ENCODE peak calls at places on chromosomes 7 and 10, in ten cellular contexts. C, X, I, V, O, J, K, S, E and U are unnamed samples.
A peak's percentile ranks its signal among the peaks of the same experiment; 100 is the strongest.

GRCh38 chr7:30226593-30227268 is 57.7 kb upstream of the ZNRF2 start:
- DNase-seq in C (no peak), X (no peak), I (peak; percentile 84), V (no peak), O (peak; percentile 73), J (peak; percentile 63), K (peak; percentile 75), S (no peak), E (no peak), U (no peak)

GRCh38 chr10:10209152-10209551 is 808.5 kb upstream of the CELF2 start:
- DNase-seq in C (no peak), X (peak; percentile 25), I (no peak), V (no peak), O (no peak), J (no peak), K (no peak), S (peak; percentile 59), E (no peak), U (peak; percentile 64)

GRCh38 chr7:124071843-124072242 is 39.0 kb upstream of the TMEM229A start:
- DNase-seq in C (no peak), X (no peak), I (no peak), V (no peak), O (no peak), J (no peak), K (no peak), S (no peak), E (no peak), U (no peak)

GRCh38 chr10:18449631-18450030 is 201.8 kb downstream of the NSUN6 start:
- DNase-seq in C (no peak), X (peak; percentile 51), I (no peak), V (no peak), O (no peak), J (no peak), K (no peak), S (no peak), E (no peak), U (no peak)

GRCh38 chr10:35949820-35950219 is 307.7 kb upstream of the FZD8 start:
- DNase-seq in C (no peak), X (no peak), I (no peak), V (no peak), O (no peak), J (no peak), K (no peak), S (no peak), E (no peak), U (no peak)

GRCh38 chr10:120794390-120794789 is 56.8 kb upstream of the WDR11 start:
- DNase-seq in C (no peak), X (no peak), I (no peak), V (no peak), O (no peak), J (no peak), K (no peak), S (no peak), E (no peak), U (no peak)

GRCh38 chr10:68562666-68563522 is 2.8 kb downstream of the TET1 start:
- DNase-seq in C (peak; percentile 26), X (no peak), I (no peak), V (no peak), O (no peak), J (no peak), K (no peak), S (peak; percentile 78), E (no peak), U (no peak)

GRCh38 chr7:17123020-17123419 is 175.4 kb upstream of the AHR start:
- DNase-seq in C (no peak), X (no peak), I (no peak), V (no peak), O (no peak), J (no peak), K (no peak), S (peak; percentile 94), E (no peak), U (no peak)

GRCh38 chr7:23191022-23191421 is 9.2 kb downstream of the NUP42 start:
- DNase-seq in C (no peak), X (no peak), I (no peak), V (no peak), O (no peak), J (no peak), K (no peak), S (no peak), E (no peak), U (no peak)

GRCh38 chr10:110709964-110710587 is 65.9 kb downstream of the RBM20 start:
- DNase-seq in C (no peak), X (no peak), I (no peak), V (no peak), O (no peak), J (no peak), K (no peak), S (no peak), E (peak; percentile 33), U (no peak)

GRCh38 chr10:130495891-130496642 is 359.9 kb downstream of the GLRX3 start:
- DNase-seq in C (no peak), X (peak; percentile 9), I (no peak), V (no peak), O (peak; percentile 12), J (no peak), K (no peak), S (peak; percentile 19), E (no peak), U (no peak)

GRCh38 chr7:18235819-18236218 is 208.2 kb upstream of the PRPS1L1 start:
- DNase-seq in C (no peak), X (no peak), I (no peak), V (no peak), O (no peak), J (no peak), K (no peak), S (no peak), E (no peak), U (no peak)

GRCh38 chr10:114043532-114044250 is at the start of gene ADRB1:
- DNase-seq in C (peak; percentile 89), X (peak; percentile 97), I (peak; percentile 91), V (peak; percentile 12), O (peak; percentile 28), J (peak; percentile 53), K (peak; percentile 87), S (peak; percentile 5), E (peak; percentile 68), U (peak; percentile 94)

GRCh38 chr10:25157650-25158049 is 17.2 kb upstream of the GPR158 start:
- DNase-seq in C (no peak), X (no peak), I (no peak), V (no peak), O (no peak), J (no peak), K (no peak), S (no peak), E (no peak), U (no peak)

GRCh38 chr7:96823274-96823673 is 113.6 kb upstream of the SEM1 start:
- DNase-seq in C (peak; percentile 10), X (no peak), I (no peak), V (no peak), O (no peak), J (no peak), K (no peak), S (peak; percentile 21), E (no peak), U (no peak)

GRCh38 chr10:60666221-60666620 is 112.1 kb upstream of the CDK1 start:
- DNase-seq in C (no peak), X (no peak), I (no peak), V (no peak), O (no peak), J (no peak), K (no peak), S (no peak), E (no peak), U (no peak)

GRCh38 chr10:67107670-67108069 is 181.8 kb downstream of the LRRTM3 start:
- DNase-seq in C (no peak), X (no peak), I (no peak), V (no peak), O (no peak), J (no peak), K (no peak), S (no peak), E (no peak), U (peak; percentile 48)

GRCh38 chr7:47744883-47745282 is 163.0 kb upstream of the TNS3 start:
- DNase-seq in C (no peak), X (no peak), I (no peak), V (no peak), O (no peak), J (no peak), K (no peak), S (no peak), E (no peak), U (no peak)

DNA sequence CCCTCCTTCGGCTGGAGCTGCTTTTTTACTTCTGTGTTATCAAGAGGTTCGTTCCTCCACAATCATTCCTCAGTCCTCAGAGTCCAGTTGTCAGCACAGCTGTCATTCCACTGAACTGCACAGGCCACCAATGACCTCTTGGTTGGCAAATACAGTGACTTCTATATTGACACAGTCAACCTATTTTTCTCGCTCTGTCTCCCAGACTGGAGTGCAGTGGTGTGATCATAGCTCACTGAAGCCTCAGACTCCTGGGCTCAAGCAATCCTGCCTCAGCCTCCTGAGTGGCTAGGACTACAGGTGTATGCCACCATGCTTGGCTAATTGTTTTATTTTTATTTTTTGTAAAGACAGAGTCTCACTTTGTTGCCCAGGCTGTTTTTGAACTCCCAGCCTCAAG is 27.7 kb downstream of the CRCP start:
- DNase-seq in C (no peak), X (no peak), I (peak; percentile 34), V (no peak), O (peak; percentile 89), J (no peak), K (no peak), S (no peak), E (no peak), U (no peak)
- TF ChIP-seq POLR2A in C (no peak), X (no peak), I (no peak), V (no peak), O (no peak), J (no peak), K (no peak), S (no peak), E (no peak), U (no peak)

DNA sequence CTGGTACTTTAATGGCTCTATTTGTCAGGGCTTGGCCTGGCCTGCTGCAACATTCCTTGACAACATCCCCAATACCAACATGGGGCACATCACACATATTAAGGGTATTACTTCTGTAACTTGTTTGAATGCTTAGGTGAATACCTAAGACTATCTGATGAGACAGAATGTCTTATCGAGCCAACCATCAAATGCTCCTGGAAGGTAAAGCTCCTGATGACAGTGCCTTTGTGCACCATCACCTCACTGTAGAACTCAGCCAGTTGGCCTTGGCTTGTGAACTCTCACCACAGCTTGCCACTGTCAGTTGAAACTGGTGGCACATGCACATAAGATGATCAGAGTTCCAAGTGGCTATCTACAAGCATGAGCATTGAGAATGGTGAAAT is 3.7 kb upstream of the MYO1G start:
- DNase-seq in C (no peak), X (no peak), I (no peak), V (no peak), O (no peak), J (no peak), K (no peak), S (no peak), E (no peak), U (no peak)
- TF ChIP-seq POLR2A in C (no peak), X (no peak), I (no peak), V (no peak), O (no peak), J (no peak), K (no peak), S (peak; percentile 29), E (no peak), U (no peak)

GRCh38 chr10:4440260-4440659 is 385.7 kb upstream of the AKR1E2 start:
- DNase-seq in C (no peak), X (no peak), I (no peak), V (no peak), O (no peak), J (no peak), K (no peak), S (no peak), E (no peak), U (no peak)
- TF ChIP-seq POLR2A in C (no peak), X (no peak), I (no peak), V (no peak), O (no peak), J (no peak), K (no peak), S (no peak), E (no peak), U (no peak)

GRCh38 chr7:129764685-129765084 is 153.2 kb downstream of the NRF1 start:
- DNase-seq in C (no peak), X (no peak), I (no peak), V (no peak), O (no peak), J (no peak), K (no peak), S (no peak), E (no peak), U (peak; percentile 27)
- TF ChIP-seq POLR2A in C (no peak), X (no peak), I (no peak), V (no peak), O (no peak), J (no peak), K (no peak), S (no peak), E (no peak), U (no peak)